ENCODE peak calls at places on chromosomes 13 and 19, in five cellular contexts. U is colonic mucosa; D is CD8-positive, alpha-beta T cell; A is uterus; S is cardiac muscle cell. L is an unnamed sample.
A peak's percentile ranks its signal among the peaks of the same experiment; 100 is the strongest.

GRCh38 chr13:93235258-93236015 is 8.8 kb downstream of the GPC6 start:
- DNase-seq in U (no peak), D (no peak), A (no peak), S (no peak), L (no peak)

GRCh38 chr19:41431426-41432386 is 4.5 kb upstream of the B3GNT8 start:
- DNase-seq in U (no peak), D (no peak), A (no peak), S (peak; percentile 96), L (no peak)

GRCh38 chr13:83449666-83450395 is 432.4 kb downstream of the SLITRK1 start:
- DNase-seq in U (no peak), D (no peak), A (no peak), S (no peak), L (no peak)

GRCh38 chr13:39415003-39415402 is 188.0 kb downstream of the LHFPL6 start:
- DNase-seq in U (no peak), D (no peak), A (peak; percentile 41), S (no peak), L (no peak)

GRCh38 chr19:56476671-56477428 is at the start of gene ZNF667:
- DNase-seq in U (peak; percentile 17), D (no peak), A (no peak), S (peak; percentile 24), L (no peak)

GRCh38 chr13:37442996-37443395 is 155.6 kb downstream of the POSTN start:
- DNase-seq in U (no peak), D (no peak), A (no peak), S (no peak), L (no peak)

GRCh38 chr19:531009-531752 is 379 bp upstream of the CDC34 start:
- DNase-seq in U (peak; percentile 78), D (peak; percentile 92), A (peak; percentile 73), S (peak; percentile 91), L (peak; percentile 90)

GRCh38 chr13:24008679-24009078 is 111.4 kb upstream of the C1QTNF9B start:
- DNase-seq in U (no peak), D (no peak), A (peak; percentile 29), S (no peak), L (no peak)

GRCh38 chr13:42246541-42246940 is 25.4 kb upstream of the AKAP11 start:
- DNase-seq in U (no peak), D (no peak), A (no peak), S (no peak), L (no peak)

GRCh38 chr13:59641261-59641660 is 522.5 kb downstream of the DIAPH3 start:
- DNase-seq in U (no peak), D (no peak), A (no peak), S (no peak), L (no peak)

GRCh38 chr13:71661921-71662320 is 205.1 kb downstream of the DACH1 start:
- DNase-seq in U (no peak), D (no peak), A (no peak), S (no peak), L (no peak)

GRCh38 chr19:14167013-14167593 is 30.7 kb upstream of the ASF1B start:
- DNase-seq in U (no peak), D (no peak), A (no peak), S (no peak), L (no peak)

GRCh38 chr19:13155472-13156284 is 5.5 kb downstream of the IER2 start:
- DNase-seq in U (peak; percentile 86), D (peak; percentile 85), A (peak; percentile 82), S (peak; percentile 65), L (peak; percentile 88)

GRCh38 chr13:44157614-44158013 is 216.0 kb upstream of the SERP2 start:
- DNase-seq in U (no peak), D (no peak), A (no peak), S (no peak), L (no peak)

GRCh38 chr19:9586764-9587163 is 2.5 kb upstream of the ZNF121 start:
- DNase-seq in U (peak; percentile 86), D (peak; percentile 82), A (peak; percentile 55), S (peak; percentile 75), L (peak; percentile 85)

GRCh38 chr19:46606019-46606418 is 4.9 kb downstream of the CALM3 start:
- DNase-seq in U (no peak), D (peak; percentile 36), A (no peak), S (no peak), L (peak; percentile 2)

DNA sequence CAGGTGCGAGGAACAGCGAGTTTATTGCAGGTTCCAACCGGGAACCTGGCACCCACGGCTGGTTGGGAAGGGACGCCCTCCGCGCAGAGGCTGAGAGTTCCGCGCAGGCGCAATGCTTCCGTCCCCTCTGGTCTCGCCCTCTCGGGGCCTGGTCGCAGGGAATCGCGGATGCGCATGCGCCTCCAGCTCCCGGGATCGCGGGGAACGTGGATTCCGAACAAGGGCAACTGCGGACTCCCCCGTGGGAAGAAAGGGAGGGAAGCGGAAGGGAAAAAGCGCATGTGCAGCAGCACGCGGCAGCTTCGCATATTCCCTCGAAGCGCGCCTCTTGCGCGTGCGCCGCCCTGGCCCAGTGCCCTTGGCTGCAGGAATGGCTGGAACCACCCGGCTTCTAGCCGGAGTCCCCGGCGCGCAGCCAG is 1.1 kb downstream of the TSSK6 start:
- DNase-seq in U (peak; percentile 63), D (no peak), A (no peak), S (no peak), L (peak; percentile 60)
- H3K4me3 ChIP-seq in U (no peak overlapping the region), D (no peak overlapping the region), A (no peak overlapping the region), S (no peak overlapping the region), L (no peak overlapping the region)

DNA sequence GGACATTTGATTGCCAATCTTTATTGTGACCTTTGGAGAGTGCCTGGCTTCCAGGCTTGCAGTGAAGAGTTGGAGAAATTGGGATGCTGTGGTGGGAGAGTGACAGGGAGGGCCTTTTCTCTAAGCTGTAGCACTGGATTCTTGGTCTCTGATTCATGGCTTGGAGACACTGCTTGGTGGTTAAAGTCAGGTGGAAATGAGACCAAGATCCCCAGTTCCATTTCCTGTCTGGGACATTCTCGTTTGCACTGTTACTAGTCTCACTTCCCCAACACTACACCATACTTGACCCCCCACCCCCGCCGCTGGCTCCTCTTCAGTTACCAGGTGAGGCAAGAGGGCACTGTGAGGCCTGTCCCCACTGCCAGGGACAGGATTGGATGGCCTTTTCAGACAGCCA is 2.9 kb downstream of the SUPT5H start:
- DNase-seq in U (no peak), D (no peak), A (no peak), S (no peak), L (no peak)
- H3K4me3 ChIP-seq in U (no peak overlapping the region), D (no peak overlapping the region), A (no peak overlapping the region), S (no peak overlapping the region), L (no peak overlapping the region)

DNA sequence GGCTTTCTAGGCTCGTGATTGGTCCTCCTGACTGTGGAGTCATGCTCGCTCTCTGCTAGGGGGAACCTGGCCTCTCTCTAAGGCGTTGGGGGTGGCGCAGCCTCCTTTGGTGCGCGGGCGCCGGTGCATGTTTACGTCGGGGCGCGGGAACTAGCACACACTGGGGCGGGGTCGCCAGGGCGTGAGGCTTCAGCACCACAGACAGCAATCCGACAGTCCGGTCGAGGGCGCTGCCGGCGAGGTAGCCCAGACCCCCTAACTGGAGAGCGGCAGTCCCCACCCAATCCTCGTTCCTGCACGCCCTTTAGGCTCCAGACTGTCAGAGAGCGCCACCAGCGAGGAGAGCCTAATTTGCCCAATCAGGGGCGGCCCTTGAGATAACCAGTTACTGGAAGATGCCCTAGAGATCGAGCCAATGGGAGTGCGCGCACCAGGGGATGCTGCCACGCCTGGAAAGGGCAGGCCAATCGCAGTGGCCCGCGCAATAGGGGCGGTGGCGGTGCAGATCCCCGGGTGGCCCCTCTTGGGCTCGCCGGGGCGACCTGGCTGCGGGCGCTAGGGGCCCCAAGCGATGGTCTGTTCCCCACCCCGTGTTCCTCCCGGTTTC is 1.0 kb upstream of the ELAVL3 start:
- DNase-seq in U (peak; percentile 51), D (peak; percentile 58), A (peak; percentile 45), S (peak; percentile 84), L (peak; percentile 47)
- H3K4me3 ChIP-seq in U (peak overlapping the region; percentile 22), D (peak overlapping the region; percentile 27), A (no peak overlapping the region), S (peak overlapping the region; percentile 25), L (peak overlapping the region; percentile 9)

DNA sequence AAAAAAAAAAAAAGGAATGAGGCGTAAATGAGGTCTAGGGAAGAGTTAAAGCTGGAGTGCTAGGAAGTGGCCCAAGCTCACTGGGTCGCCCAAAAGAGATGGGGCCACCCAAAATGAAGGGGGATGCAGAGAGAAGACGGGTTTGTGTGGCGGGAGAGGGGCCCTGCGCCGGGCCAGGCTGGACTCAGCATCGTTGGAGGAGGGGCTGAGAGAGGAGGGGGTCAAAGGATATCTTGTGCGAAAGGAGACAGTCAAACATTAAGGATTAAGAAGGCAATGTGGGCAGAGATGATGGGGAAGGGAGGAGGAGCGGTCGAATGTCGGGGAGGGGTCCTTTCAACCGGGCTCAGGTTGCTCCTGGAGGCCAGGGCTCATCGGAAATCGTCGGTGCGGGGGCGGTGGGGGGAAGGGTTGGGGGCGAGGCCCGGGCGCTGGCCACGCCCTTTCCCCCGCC is 825 bp upstream of the CARM1 start:
- DNase-seq in U (no peak), D (no peak), A (no peak), S (no peak), L (no peak)
- H3K4me3 ChIP-seq in U (peak overlapping the region; percentile 31), D (peak overlapping the region; percentile 48), A (peak overlapping the region; percentile 43), S (peak overlapping the region; percentile 38), L (peak overlapping the region; percentile 46)

GRCh38 chr19:55453861-55454260 is 7.6 kb downstream of the ISOC2 start:
- DNase-seq in U (no peak), D (no peak), A (no peak), S (no peak), L (no peak)

GRCh38 chr19:55457683-55458457 is 3.6 kb downstream of the ISOC2 start:
- DNase-seq in U (no peak), D (no peak), A (no peak), S (no peak), L (no peak)

GRCh38 chr19:55455576-55456235 is 5.7 kb downstream of the ISOC2 start:
- DNase-seq in U (no peak), D (no peak), A (no peak), S (no peak), L (no peak)

GRCh38 chr19:55454787-55455243 is 6.6 kb downstream of the ISOC2 start:
- DNase-seq in U (no peak), D (peak; percentile 65), A (no peak), S (peak; percentile 54), L (no peak)

DNA sequence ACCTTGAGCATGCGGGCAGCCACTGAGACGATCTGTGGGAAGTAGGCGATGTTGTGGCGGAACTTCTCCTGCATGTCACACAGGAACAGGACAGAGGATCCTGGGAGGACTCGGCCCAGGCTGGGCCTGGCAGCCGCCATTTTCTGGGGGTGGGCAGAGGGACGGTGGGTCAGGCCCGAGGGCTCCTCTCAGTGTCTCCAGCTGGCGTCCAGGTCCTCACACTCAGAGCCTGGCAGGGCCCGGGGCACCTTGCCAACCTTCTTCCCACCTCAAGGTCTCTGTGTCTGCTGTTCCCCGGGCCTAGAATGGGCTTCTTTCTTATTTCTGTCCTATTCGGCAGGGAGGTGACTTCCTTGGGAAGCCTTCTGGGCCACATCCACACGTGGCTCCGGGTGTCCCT is 5.1 kb downstream of the ISOC2 start:
- DNase-seq in U (no peak), D (no peak), A (no peak), S (no peak), L (no peak)
- H3K4me3 ChIP-seq in U (no peak overlapping the region), D (no peak overlapping the region), A (no peak overlapping the region), S (no peak overlapping the region), L (no peak overlapping the region)

GRCh38 chr13:31046711-31047279 is 114.3 kb downstream of the TEX26 start:
- DNase-seq in U (peak; percentile 54), D (peak; percentile 36), A (peak; percentile 50), S (peak; percentile 57), L (peak; percentile 50)
- H3K4me3 ChIP-seq in U (no peak overlapping the region), D (no peak overlapping the region), A (peak overlapping the region; percentile 1), S (no peak overlapping the region), L (no peak overlapping the region)